ENCODE peak calls at places on chromosomes 11 and 22, in four cellular contexts. M, O, E and F are unnamed samples.
A peak's percentile ranks its signal among the peaks of the same experiment; 100 is the strongest.

GRCh38 chr11:75476716-75477613 is 44.0 kb upstream of the KLHL35 start:
- DNase-seq in M (peak; percentile 12), O (no peak), E (no peak), F (no peak)

GRCh38 chr11:78901831-78902230 is 327.2 kb upstream of the NARS2 start:
- DNase-seq in M (no peak), O (no peak), E (no peak), F (no peak)

GRCh38 chr11:12455938-12456337 is 78.6 kb downstream of the PARVA start:
- DNase-seq in M (peak; percentile 74), O (no peak), E (no peak), F (no peak)

GRCh38 chr22:44648821-44649566 is 53.0 kb upstream of the PRR5 start:
- DNase-seq in M (peak; percentile 98), O (no peak), E (peak; percentile 90), F (no peak)

GRCh38 chr22:47626428-47627390 is 864.3 kb downstream of the TBC1D22A start:
- DNase-seq in M (no peak), O (no peak), E (no peak), F (no peak)

GRCh38 chr11:29161216-29161615 is 855.6 kb downstream of the KCNA4 start:
- DNase-seq in M (peak; percentile 57), O (no peak), E (peak; percentile 71), F (no peak)

GRCh38 chr11:8699903-8700302 is 17.3 kb downstream of the RPL27A start:
- DNase-seq in M (peak; percentile 66), O (no peak), E (peak; percentile 20), F (peak; percentile 22)

GRCh38 chr11:113419426-113420003 is 31.9 kb downstream of the ANKK1 start:
- DNase-seq in M (no peak), O (no peak), E (no peak), F (no peak)

GRCh38 chr11:114273890-114274635 is 22.1 kb upstream of the NNMT start:
- DNase-seq in M (no peak), O (no peak), E (no peak), F (no peak)

GRCh38 chr22:25153961-25154685 is 45.5 kb upstream of the CRYBB3 start:
- DNase-seq in M (peak; percentile 68), O (peak; percentile 67), E (peak; percentile 94), F (no peak)

GRCh38 chr11:64164392-64165312 is 1.3 kb downstream of the MACROD1 start:
- DNase-seq in M (no peak), O (peak; percentile 73), E (no peak), F (no peak)

GRCh38 chr22:38653741-38654140 is 2.5 kb downstream of the FAM227A start:
- DNase-seq in M (no peak), O (no peak), E (no peak), F (no peak)

GRCh38 chr11:1220941-1221721 is 1.7 kb upstream of the MUC5B start:
- DNase-seq in M (no peak), O (peak; percentile 6), E (no peak), F (no peak)

GRCh38 chr11:118560806-118561205 is 4.9 kb downstream of the IFT46 start:
- DNase-seq in M (no peak), O (no peak), E (no peak), F (no peak)

GRCh38 chr22:27107824-27108223 is 450.4 kb downstream of the MIAT start:
- DNase-seq in M (peak; percentile 99), O (peak; percentile 91), E (peak; percentile 97), F (no peak)